ENCODE peak calls at places on chromosomes 1 and 21, in six cellular contexts. One of them, this sample, is unnamed.

GRCh38 chr1:89025928-89026327 is 3.3 kb upstream of the GBP3 start:
- DNase-seq in PC-9: no peak
- DNase-seq in prostate gland: no peak
- DNase-seq in AG04450: no peak
- DNase-seq in psoas muscle: no peak
- DNase-seq in transverse colon: no peak
- DNase-seq in this sample: no peak

GRCh38 chr1:110829955-110830553 is 42.9 kb upstream of the CD53 start:
- DNase-seq in PC-9: peak
- DNase-seq in prostate gland: no peak
- DNase-seq in AG04450: no peak
- DNase-seq in psoas muscle: no peak
- DNase-seq in transverse colon: no peak
- DNase-seq in this sample: no peak

GRCh38 chr1:171742577-171742922 is 685 bp upstream of the VAMP4 start:
- DNase-seq in prostate gland: peak
- DNase-seq in psoas muscle: no peak
- DNase-seq in AG04450: no peak
- DNase-seq in PC-9: no peak
- DNase-seq in transverse colon: peak
- DNase-seq in this sample: peak

GRCh38 chr1:161013104-161013590 is 7.8 kb downstream of the F11R start:
- DNase-seq in AG04450: no peak
- DNase-seq in PC-9: no peak
- DNase-seq in transverse colon: no peak
- DNase-seq in prostate gland: no peak
- DNase-seq in psoas muscle: no peak
- DNase-seq in this sample: no peak

GRCh38 chr1:243505986-243506689 is 250.3 kb downstream of the SDCCAG8 start:
- DNase-seq in prostate gland: peak
- DNase-seq in psoas muscle: no peak
- DNase-seq in transverse colon: no peak
- DNase-seq in PC-9: no peak
- DNase-seq in AG04450: no peak
- DNase-seq in this sample: no peak

GRCh38 chr21:46098303-46099141 is 610 bp downstream of the COL6A2 start:
- DNase-seq in AG04450: no peak
- DNase-seq in PC-9: no peak
- DNase-seq in prostate gland: peak
- DNase-seq in transverse colon: peak
- DNase-seq in psoas muscle: peak
- DNase-seq in this sample: peak

GRCh38 chr1:180956028-180956640 is 43.4 kb downstream of the KIAA1614 start:
- DNase-seq in transverse colon: no peak
- DNase-seq in AG04450: no peak
- DNase-seq in psoas muscle: no peak
- DNase-seq in PC-9: no peak
- DNase-seq in prostate gland: no peak
- DNase-seq in this sample: no peak

GRCh38 chr1:21099034-21099868 is 77.4 kb downstream of the EIF4G3 start:
- DNase-seq in psoas muscle: no peak
- DNase-seq in transverse colon: no peak
- DNase-seq in PC-9: no peak
- DNase-seq in prostate gland: no peak
- DNase-seq in AG04450: no peak
- DNase-seq in this sample: no peak

GRCh38 chr1:201348211-201348566 is 29.3 kb downstream of the TNNT2 start:
- DNase-seq in PC-9: peak
- DNase-seq in transverse colon: peak
- DNase-seq in psoas muscle: no peak
- DNase-seq in AG04450: peak
- DNase-seq in prostate gland: no peak
- DNase-seq in this sample: peak

GRCh38 chr1:176531896-176532892 is 69.2 kb downstream of the PAPPA2 start:
- DNase-seq in psoas muscle: no peak
- DNase-seq in AG04450: no peak
- DNase-seq in PC-9: no peak
- DNase-seq in prostate gland: no peak
- DNase-seq in transverse colon: no peak
- DNase-seq in this sample: peak

DNA sequence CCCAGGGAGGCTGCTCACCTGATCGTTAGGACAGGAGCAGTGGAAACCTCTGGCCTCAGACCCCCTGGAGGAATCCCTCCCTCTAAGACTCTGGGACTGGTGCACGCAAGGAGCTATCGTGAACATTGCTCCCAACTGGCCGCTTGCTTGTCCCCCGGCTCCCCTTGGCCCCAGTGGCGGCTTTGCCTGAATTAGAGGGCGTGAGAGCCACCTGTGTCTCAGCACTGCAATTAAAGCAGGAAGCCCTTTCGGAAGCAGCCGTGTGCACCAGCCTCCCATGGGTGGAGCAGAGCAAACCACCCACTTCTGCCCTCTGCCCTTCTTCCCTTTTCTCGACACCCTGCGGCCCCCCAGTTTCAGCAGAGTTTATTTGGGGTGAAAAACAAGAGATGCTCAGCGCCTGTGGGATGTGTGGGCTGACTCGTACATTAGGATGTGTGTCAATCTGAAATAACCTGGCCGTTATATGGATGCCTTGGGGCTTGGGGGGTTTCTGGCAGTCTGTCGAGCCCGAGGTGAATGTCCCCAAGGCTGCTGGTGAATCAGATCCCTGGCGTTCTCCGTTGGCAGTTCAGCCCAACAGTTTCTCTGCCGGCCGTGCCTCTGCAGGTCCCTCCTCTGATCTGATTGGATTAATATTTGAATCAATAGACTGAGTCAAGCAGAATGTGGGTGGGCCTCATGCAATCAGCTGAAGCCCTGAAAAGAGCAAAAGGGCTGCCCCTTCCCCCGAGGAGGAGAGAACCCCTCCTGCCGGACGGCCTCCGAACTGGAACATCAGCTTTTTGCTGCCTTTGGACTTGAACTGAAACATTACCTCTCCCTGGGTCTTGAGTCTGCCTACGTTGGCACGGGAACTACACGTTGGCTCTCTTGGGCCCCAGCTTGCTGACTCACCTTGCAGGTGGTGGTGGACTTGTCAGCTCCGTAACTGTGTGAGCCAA is 7.3 kb upstream of the UMODL1 start:
- DNase-seq in PC-9: peak
- DNase-seq in prostate gland: peak
- DNase-seq in AG04450: no peak
- DNase-seq in transverse colon: peak
- DNase-seq in psoas muscle: no peak
- DNase-seq in this sample: peak
- H3K4me3 ChIP-seq in PC-9: no peak
- H3K4me3 ChIP-seq in prostate gland: no peak
- H3K4me3 ChIP-seq in AG04450: no peak
- H3K4me3 ChIP-seq in transverse colon: no peak
- H3K4me3 ChIP-seq in psoas muscle: no peak
- H3K4me3 ChIP-seq in this sample: no peak

GRCh38 chr1:22154063-22154462 is 11.2 kb upstream of the WNT4 start:
- DNase-seq in transverse colon: no peak
- DNase-seq in PC-9: no peak
- DNase-seq in psoas muscle: no peak
- DNase-seq in AG04450: no peak
- DNase-seq in prostate gland: no peak
- DNase-seq in this sample: no peak

GRCh38 chr1:22150923-22151322 is 8.0 kb upstream of the WNT4 start:
- DNase-seq in prostate gland: no peak
- DNase-seq in PC-9: no peak
- DNase-seq in psoas muscle: no peak
- DNase-seq in transverse colon: no peak
- DNase-seq in AG04450: no peak
- DNase-seq in this sample: no peak

GRCh38 chr1:22154626-22155025 is 11.7 kb upstream of the WNT4 start:
- DNase-seq in transverse colon: no peak
- DNase-seq in PC-9: no peak
- DNase-seq in AG04450: no peak
- DNase-seq in psoas muscle: no peak
- DNase-seq in prostate gland: no peak
- DNase-seq in this sample: no peak

GRCh38 chr1:22155517-22155916 is 12.6 kb upstream of the WNT4 start:
- DNase-seq in psoas muscle: no peak
- DNase-seq in PC-9: no peak
- DNase-seq in transverse colon: no peak
- DNase-seq in AG04450: no peak
- DNase-seq in prostate gland: no peak
- DNase-seq in this sample: no peak

GRCh38 chr1:22153653-22154052 is 10.8 kb upstream of the WNT4 start:
- DNase-seq in psoas muscle: no peak
- DNase-seq in AG04450: no peak
- DNase-seq in PC-9: no peak
- DNase-seq in prostate gland: no peak
- DNase-seq in transverse colon: no peak
- DNase-seq in this sample: no peak
- TF ChIP-seq CTCF in psoas muscle: no peak
- TF ChIP-seq CTCF in AG04450: no peak
- TF ChIP-seq CTCF in PC-9: no peak
- TF ChIP-seq CTCF in prostate gland: no peak
- TF ChIP-seq CTCF in transverse colon: no peak
- TF ChIP-seq CTCF in this sample: no peak

GRCh38 chr1:198622532-198623218 is 16.2 kb upstream of the PTPRC start:
- DNase-seq in PC-9: no peak
- DNase-seq in transverse colon: no peak
- DNase-seq in psoas muscle: no peak
- DNase-seq in AG04450: no peak
- DNase-seq in prostate gland: no peak
- DNase-seq in this sample: no peak

GRCh38 chr1:198627436-198628063 is 11.3 kb upstream of the PTPRC start:
- DNase-seq in PC-9: no peak
- DNase-seq in transverse colon: no peak
- DNase-seq in AG04450: no peak
- DNase-seq in prostate gland: no peak
- DNase-seq in psoas muscle: no peak
- DNase-seq in this sample: no peak

GRCh38 chr1:198623920-198624647 is 14.8 kb upstream of the PTPRC start:
- DNase-seq in transverse colon: no peak
- DNase-seq in AG04450: no peak
- DNase-seq in psoas muscle: no peak
- DNase-seq in prostate gland: no peak
- DNase-seq in PC-9: no peak
- DNase-seq in this sample: no peak

GRCh38 chr1:198620951-198621824 is 17.7 kb upstream of the PTPRC start:
- DNase-seq in PC-9: no peak
- DNase-seq in transverse colon: peak
- DNase-seq in psoas muscle: no peak
- DNase-seq in prostate gland: no peak
- DNase-seq in AG04450: no peak
- DNase-seq in this sample: no peak

GRCh38 chr1:198624648-198624980 is 14.2 kb upstream of the PTPRC start:
- DNase-seq in prostate gland: no peak
- DNase-seq in psoas muscle: no peak
- DNase-seq in PC-9: no peak
- DNase-seq in AG04450: no peak
- DNase-seq in transverse colon: no peak
- DNase-seq in this sample: no peak
- H3K27ac ChIP-seq in prostate gland: no peak
- H3K27ac ChIP-seq in psoas muscle: no peak
- H3K27ac ChIP-seq in PC-9: no peak
- H3K27ac ChIP-seq in AG04450: no peak
- H3K27ac ChIP-seq in transverse colon: no peak
- H3K27ac ChIP-seq in this sample: no peak

GRCh38 chr21:28439246-28439645 is 553.4 kb downstream of the LTN1 start:
- DNase-seq in prostate gland: no peak
- DNase-seq in transverse colon: no peak
- DNase-seq in psoas muscle: no peak
- DNase-seq in PC-9: no peak
- DNase-seq in AG04450: no peak
- DNase-seq in this sample: no peak
- H3K4me3 ChIP-seq in prostate gland: no peak
- H3K4me3 ChIP-seq in transverse colon: no peak
- H3K4me3 ChIP-seq in psoas muscle: no peak
- H3K4me3 ChIP-seq in PC-9: no peak
- H3K4me3 ChIP-seq in AG04450: no peak
- H3K4me3 ChIP-seq in this sample: no peak

DNA sequence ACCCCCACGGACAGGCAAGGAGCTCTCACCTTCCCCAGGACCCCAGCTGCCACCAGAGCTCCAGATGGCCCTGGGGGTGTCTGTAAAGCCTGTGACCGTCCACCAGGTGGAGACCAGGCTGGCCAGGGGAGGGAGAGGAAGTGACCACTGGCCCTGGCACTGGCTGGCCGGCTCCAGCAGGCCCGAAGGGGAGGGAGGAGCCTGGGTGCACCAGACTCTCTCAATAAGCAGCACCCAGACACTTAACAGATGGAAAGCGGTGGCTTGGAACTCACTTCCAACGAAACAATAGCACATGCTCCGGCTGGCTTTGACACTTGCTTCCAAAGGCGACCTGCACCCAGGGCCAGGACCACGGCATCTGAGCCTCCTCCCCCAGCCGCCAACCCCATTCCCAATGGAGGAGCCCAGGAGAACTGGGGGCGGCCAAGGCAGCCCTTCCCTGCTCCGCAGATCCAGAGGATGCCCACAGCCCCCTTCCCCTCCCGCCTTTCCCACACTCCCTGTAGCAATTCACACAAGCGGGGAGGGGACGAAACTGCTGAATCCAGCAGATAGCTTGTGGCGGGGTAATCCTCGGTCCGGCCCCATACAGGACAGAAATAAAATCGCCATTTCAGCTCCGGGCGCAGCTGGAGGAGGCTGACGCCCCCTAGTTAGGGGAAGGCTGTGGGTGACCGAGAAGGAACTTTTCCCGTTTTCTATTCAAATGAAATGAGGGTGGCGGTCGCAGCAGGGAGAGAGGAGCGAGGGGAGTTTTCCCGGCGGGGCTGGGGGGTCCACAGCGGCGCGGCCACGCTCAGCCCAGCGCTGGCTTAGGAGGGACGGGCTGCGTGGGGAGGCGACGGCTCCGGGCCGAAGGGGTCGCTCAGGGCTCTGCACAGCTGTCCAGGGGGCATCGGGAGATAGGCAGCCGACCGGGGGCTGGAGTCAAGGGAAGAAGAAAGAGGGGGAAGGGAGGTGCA is 612 bp upstream of the PDE9A start:
- DNase-seq in AG04450: no peak
- DNase-seq in prostate gland: peak
- DNase-seq in PC-9: peak
- DNase-seq in psoas muscle: peak
- DNase-seq in transverse colon: peak
- DNase-seq in this sample: peak
- TF ChIP-seq CTCF in AG04450: no peak
- TF ChIP-seq CTCF in prostate gland: peak
- TF ChIP-seq CTCF in PC-9: peak
- TF ChIP-seq CTCF in psoas muscle: peak
- TF ChIP-seq CTCF in transverse colon: peak
- TF ChIP-seq CTCF in this sample: peak

This sample was measured in body of pancreas.